ENCODE peak calls at places on chromosomes 1 and 21, in six cellular contexts. One of them, this sample, is unnamed.

GRCh38 chr1:152110860-152111514 is 4.3 kb downstream of the TCHH start:
- DNase-seq in glomerular endothelial cell: peak
- DNase-seq in breast epithelium: no peak
- DNase-seq in colonic mucosa: peak
- DNase-seq in choroid plexus epithelial cell: peak
- DNase-seq in fibroblast of lung: peak
- DNase-seq in this sample: peak

GRCh38 chr21:41045534-41046268 is 122.3 kb upstream of the BACE2 start:
- DNase-seq in glomerular endothelial cell: no peak
- DNase-seq in colonic mucosa: no peak
- DNase-seq in breast epithelium: no peak
- DNase-seq in fibroblast of lung: no peak
- DNase-seq in choroid plexus epithelial cell: no peak
- DNase-seq in this sample: peak

GRCh38 chr1:203170625-203171330 is 4.8 kb downstream of the MYBPH start:
- DNase-seq in fibroblast of lung: peak
- DNase-seq in glomerular endothelial cell: no peak
- DNase-seq in breast epithelium: no peak
- DNase-seq in choroid plexus epithelial cell: no peak
- DNase-seq in colonic mucosa: no peak
- DNase-seq in this sample: no peak

GRCh38 chr1:24743404-24744211 is 1.6 kb upstream of the CLIC4 start:
- DNase-seq in breast epithelium: no peak
- DNase-seq in choroid plexus epithelial cell: peak
- DNase-seq in fibroblast of lung: peak
- DNase-seq in glomerular endothelial cell: no peak
- DNase-seq in colonic mucosa: no peak
- DNase-seq in this sample: peak

GRCh38 chr1:228487336-228488106 is at the start of gene RNF187:
- DNase-seq in glomerular endothelial cell: no peak
- DNase-seq in colonic mucosa: peak
- DNase-seq in choroid plexus epithelial cell: peak
- DNase-seq in fibroblast of lung: no peak
- DNase-seq in breast epithelium: peak
- DNase-seq in this sample: no peak

GRCh38 chr1:74343191-74343590 is 108.0 kb downstream of the TNNI3K start:
- DNase-seq in colonic mucosa: no peak
- DNase-seq in glomerular endothelial cell: no peak
- DNase-seq in breast epithelium: no peak
- DNase-seq in choroid plexus epithelial cell: no peak
- DNase-seq in fibroblast of lung: no peak
- DNase-seq in this sample: peak

GRCh38 chr1:168893359-168893791 is 164.4 kb upstream of the DPT start:
- DNase-seq in colonic mucosa: no peak
- DNase-seq in choroid plexus epithelial cell: no peak
- DNase-seq in glomerular endothelial cell: no peak
- DNase-seq in fibroblast of lung: no peak
- DNase-seq in breast epithelium: no peak
- DNase-seq in this sample: no peak

GRCh38 chr1:30287976-30288375 is 435.4 kb downstream of the MATN1 start:
- DNase-seq in glomerular endothelial cell: no peak
- DNase-seq in colonic mucosa: peak
- DNase-seq in fibroblast of lung: no peak
- DNase-seq in choroid plexus epithelial cell: no peak
- DNase-seq in breast epithelium: no peak
- DNase-seq in this sample: no peak

GRCh38 chr1:32111789-32112188 is 3.9 kb downstream of the KPNA6 start:
- DNase-seq in choroid plexus epithelial cell: peak
- DNase-seq in glomerular endothelial cell: no peak
- DNase-seq in breast epithelium: no peak
- DNase-seq in colonic mucosa: no peak
- DNase-seq in fibroblast of lung: peak
- DNase-seq in this sample: no peak

GRCh38 chr1:198399452-198399851 is 141.0 kb downstream of the ATP6V1G3 start:
- DNase-seq in fibroblast of lung: peak
- DNase-seq in glomerular endothelial cell: no peak
- DNase-seq in breast epithelium: no peak
- DNase-seq in choroid plexus epithelial cell: no peak
- DNase-seq in colonic mucosa: no peak
- DNase-seq in this sample: no peak

GRCh38 chr21:25964009-25964408 is 206.6 kb downstream of the APP start:
- DNase-seq in fibroblast of lung: peak
- DNase-seq in choroid plexus epithelial cell: no peak
- DNase-seq in breast epithelium: no peak
- DNase-seq in glomerular endothelial cell: peak
- DNase-seq in colonic mucosa: no peak
- DNase-seq in this sample: no peak

GRCh38 chr1:240768979-240769378 is 157.0 kb upstream of the GREM2 start:
- DNase-seq in glomerular endothelial cell: no peak
- DNase-seq in colonic mucosa: no peak
- DNase-seq in breast epithelium: no peak
- DNase-seq in fibroblast of lung: no peak
- DNase-seq in choroid plexus epithelial cell: no peak
- DNase-seq in this sample: no peak